ENCODE peak calls at places on chromosome 4, in four cellular contexts. M, N, P and U are unnamed samples.

GRCh38 chr4:31356839-31357238 is 636.7 kb downstream of the PCDH7 start:
- DNase-seq in M (no peak), N (no peak), P (no peak), U (no peak)

GRCh38 chr4:73698217-73698616 is 42.2 kb upstream of the CXCL8 start:
- DNase-seq in M (no peak), N (no peak), P (peak), U (no peak)

GRCh38 chr4:79207281-79207680 is 118.6 kb downstream of the NAA11 start:
- DNase-seq in M (no peak), N (no peak), P (no peak), U (no peak)

GRCh38 chr4:15930314-15930713 is 8.2 kb downstream of the FGFBP1 start:
- DNase-seq in M (no peak), N (no peak), P (no peak), U (no peak)

GRCh38 chr4:172011196-172011595 is 198.0 kb downstream of the GALNTL6 start:
- DNase-seq in M (no peak), N (no peak), P (no peak), U (no peak)

GRCh38 chr4:685681-686218 is 3.2 kb downstream of the SLC49A3 start:
- DNase-seq in M (no peak), N (no peak), P (no peak), U (no peak)

GRCh38 chr4:89712141-89712540 is 124.8 kb downstream of the SNCA start:
- DNase-seq in M (no peak), N (no peak), P (no peak), U (no peak)

GRCh38 chr4:1798530-1799363 is 5.7 kb downstream of the FGFR3 start:
- DNase-seq in M (no peak), N (no peak), P (no peak), U (no peak)

GRCh38 chr4:76301068-76301774 is 5.3 kb upstream of the STBD1 start:
- DNase-seq in M (no peak), N (no peak), P (peak), U (no peak)